ENCODE peak calls at places on chromosomes 1 and 21, in six cellular contexts. Y is CD4-positive, CD25-positive, alpha-beta regulatory T cell; W is AG10803; J is GM23248; B is astrocyte; M is GM10248. A is an unnamed sample.

GRCh38 chr1:57163332-57163731 is 197.5 kb upstream of the C8B start:
- DNase-seq in W (no peak), B (no peak), M (no peak), J (no peak), Y (no peak), A (no peak)

GRCh38 chr21:37562920-37563640 is 196.5 kb downstream of the DYRK1A start:
- DNase-seq in W (no peak), J (no peak), B (no peak), Y (no peak), M (no peak), A (no peak)

GRCh38 chr1:93701619-93702018 is 20.0 kb upstream of the BCAR3 start:
- DNase-seq in M (peak), J (peak), W (peak), B (peak), Y (no peak), A (peak)

GRCh38 chr1:247222840-247223239 is 33.0 kb upstream of the VN1R5 start:
- DNase-seq in W (no peak), B (no peak), J (no peak), Y (no peak), M (no peak), A (no peak)

GRCh38 chr21:35136586-35137254 is 87.6 kb upstream of the RUNX1 start:
- DNase-seq in B (peak), Y (no peak), M (no peak), W (peak), J (peak), A (no peak)

GRCh38 chr1:201551877-201552731 is 13.2 kb downstream of the NAV1 start:
- DNase-seq in Y (no peak), J (peak), B (peak), M (no peak), W (peak), A (no peak)

GRCh38 chr1:32869844-32870614 is 683 bp downstream of the FNDC5 start:
- DNase-seq in Y (no peak), M (no peak), J (no peak), W (no peak), B (no peak), A (no peak)

GRCh38 chr1:67830226-67830625 is 3.0 kb downstream of the GNG12 start:
- DNase-seq in Y (no peak), J (peak), B (peak), W (peak), M (no peak), A (no peak)

GRCh38 chr1:211613108-211613947 is 34.4 kb upstream of the SLC30A1 start:
- DNase-seq in W (peak), J (peak), Y (no peak), B (peak), M (no peak), A (no peak)

GRCh38 chr1:15571266-15571665 is 13.6 kb downstream of the AGMAT start:
- DNase-seq in W (no peak), J (no peak), Y (no peak), B (no peak), M (no peak), A (no peak)

GRCh38 chr1:185973645-185974044 is 239.5 kb downstream of the HMCN1 start:
- DNase-seq in J (peak), M (no peak), Y (no peak), W (peak), B (peak), A (no peak)

GRCh38 chr1:44049839-44050238 is 18.6 kb upstream of the SLC6A9 start:
- DNase-seq in W (peak), B (peak), J (peak), M (no peak), Y (no peak), A (no peak)

GRCh38 chr1:33790577-33790976 is 73.3 kb upstream of the HMGB4 start:
- DNase-seq in J (no peak), M (no peak), B (no peak), Y (no peak), W (no peak), A (no peak)

GRCh38 chr1:166119678-166120077 is 47.1 kb downstream of the FAM78B start:
- DNase-seq in W (no peak), B (no peak), M (no peak), J (no peak), Y (no peak), A (no peak)

GRCh38 chr1:23801338-23801748 is 789 bp upstream of the GALE start:
- DNase-seq in J (peak), M (no peak), W (no peak), B (no peak), Y (no peak), A (no peak)

GRCh38 chr21:39220150-39220549 is 36.9 kb upstream of the PSMG1 start:
- DNase-seq in B (no peak), W (no peak), M (no peak), J (no peak), Y (no peak), A (no peak)

GRCh38 chr1:53771648-53772047 is 32.7 kb upstream of the GLIS1 start:
- DNase-seq in Y (no peak), B (peak), J (peak), W (peak), M (no peak), A (no peak)

GRCh38 chr1:44594871-44595735 is 79.2 kb downstream of the TMEM53 start:
- DNase-seq in B (no peak), Y (peak), M (peak), W (peak), J (peak), A (peak)

GRCh38 chr1:241950390-241950789 is 7.2 kb upstream of the BECN2 start:
- DNase-seq in M (no peak), J (peak), B (peak), Y (no peak), W (peak), A (no peak)

GRCh38 chr1:177278626-177279390 is 108.0 kb downstream of the BRINP2 start:
- DNase-seq in W (no peak), M (no peak), Y (no peak), J (peak), B (peak), A (no peak)

GRCh38 chr1:42484382-42484781 is 21.3 kb downstream of the CCDC30 start:
- DNase-seq in Y (no peak), M (no peak), W (peak), B (peak), J (peak), A (no peak)

GRCh38 chr1:231660198-231660597 is 33.6 kb downstream of the DISC1 start:
- DNase-seq in M (no peak), J (no peak), B (no peak), W (no peak), Y (no peak), A (no peak)

GRCh38 chr1:190634134-190634533 is 156.5 kb upstream of the BRINP3 start:
- DNase-seq in J (no peak), M (no peak), W (no peak), Y (no peak), B (no peak), A (no peak)

GRCh38 chr21:38696617-38697016 is 109.1 kb upstream of the ETS2 start:
- DNase-seq in J (no peak), B (no peak), W (no peak), M (no peak), Y (no peak), A (no peak)

GRCh38 chr1:91124989-91125417 is 103.2 kb upstream of the ZNF644 start:
- DNase-seq in M (no peak), B (no peak), W (peak), Y (no peak), J (no peak), A (peak)

GRCh38 chr1:198837276-198838021 is 198.6 kb downstream of the PTPRC start:
- DNase-seq in B (no peak), W (no peak), M (no peak), Y (no peak), J (no peak), A (no peak)

GRCh38 chr1:206663832-206664652 is 20.7 kb upstream of the MAPKAPK2 start:
- DNase-seq in B (no peak), W (peak), Y (peak), M (peak), J (peak), A (peak)

GRCh38 chr1:206967096-206967851 is 3.0 kb downstream of the FCAMR start:
- DNase-seq in W (peak), B (peak), J (peak), M (peak), Y (no peak), A (peak)

GRCh38 chr1:92473781-92474495 is 12.8 kb downstream of the GFI1 start:
- DNase-seq in J (no peak), Y (no peak), M (peak), W (no peak), B (no peak), A (peak)

GRCh38 chr1:239718997-239719628 is 332.7 kb downstream of the CHRM3 start:
- DNase-seq in J (no peak), Y (no peak), M (no peak), W (no peak), B (no peak), A (no peak)

GRCh38 chr1:184910596-184910995 is 63.7 kb downstream of the NIBAN1 start:
- DNase-seq in B (no peak), Y (no peak), W (peak), J (peak), M (no peak), A (no peak)

GRCh38 chr1:155507960-155508359 is 54.6 kb downstream of the ASH1L start:
- DNase-seq in B (no peak), Y (no peak), W (no peak), M (peak), J (no peak), A (no peak)

GRCh38 chr21:29538115-29538514 is 239.4 kb downstream of the BACH1 start:
- DNase-seq in Y (no peak), J (peak), W (peak), B (peak), M (no peak), A (no peak)

GRCh38 chr1:153775432-153776311 is 465 bp downstream of the SLC27A3 start:
- DNase-seq in B (no peak), Y (peak), J (peak), W (peak), M (peak), A (peak)

GRCh38 chr1:180911640-180912161 is 996 bp upstream of the KIAA1614 start:
- DNase-seq in W (peak), J (peak), M (no peak), B (no peak), Y (no peak), A (no peak)